ENCODE peak calls at places on chromosomes 6 and 20, in nine cellular contexts. L is spleen, U is ovary, Q is A549, Y is transverse colon, V is Peyer's patch, D is IMR-90, E is esophagus squamous epithelium, I is heart left ventricle. F is an unnamed sample.

GRCh38 chr20:50845566-50846211 is 50.8 kb downstream of the BCAS4 start:
- DNase-seq in L (no peak), U (no peak), Q (no peak), Y (no peak), V (no peak), D (no peak), E (no peak), I (no peak), F (no peak)

GRCh38 chr6:159594106-159594749 is 98.8 kb downstream of the SOD2 start:
- DNase-seq in L (no peak), U (no peak), Q (no peak), Y (no peak), V (no peak), D (peak), E (no peak), I (no peak), F (no peak)

GRCh38 chr6:109186012-109186411 is 90.7 kb downstream of the CEP57L1 start:
- DNase-seq in L (no peak), U (no peak), Q (no peak), Y (no peak), V (no peak), D (no peak), E (no peak), I (no peak), F (no peak)

GRCh38 chr20:17856024-17856564 is 112.5 kb downstream of the SNX5 start:
- DNase-seq in L (peak), U (peak), Q (no peak), Y (peak), V (peak), D (peak), E (no peak), I (no peak), F (peak)

GRCh38 chr20:22402550-22402949 is 181.8 kb downstream of the FOXA2 start:
- DNase-seq in L (no peak), U (no peak), Q (no peak), Y (no peak), V (no peak), D (no peak), E (no peak), I (no peak), F (no peak)

GRCh38 chr20:11766961-11767360 is 150.7 kb upstream of the BTBD3 start:
- DNase-seq in L (no peak), U (no peak), Q (no peak), Y (no peak), V (no peak), D (peak), E (no peak), I (no peak), F (no peak)

GRCh38 chr6:33926451-33926850 is 122.6 kb upstream of the MLN start:
- DNase-seq in L (no peak), U (no peak), Q (peak), Y (no peak), V (no peak), D (no peak), E (no peak), I (no peak), F (no peak)

GRCh38 chr6:2503816-2504494 is 246.8 kb downstream of the MYLK4 start:
- DNase-seq in L (no peak), U (no peak), Q (no peak), Y (no peak), V (no peak), D (peak), E (no peak), I (no peak), F (no peak)

GRCh38 chr20:258963-259362 is 1.4 kb downstream of the DEFB132 start:
- DNase-seq in L (no peak), U (no peak), Q (peak), Y (no peak), V (no peak), D (peak), E (no peak), I (no peak), F (no peak)

GRCh38 chr6:89976141-89977020 is 82.1 kb downstream of the GJA10 start:
- DNase-seq in L (no peak), U (no peak), Q (no peak), Y (no peak), V (no peak), D (no peak), E (no peak), I (no peak), F (no peak)

GRCh38 chr6:80341330-80341729 is 234.9 kb downstream of the BCKDHB start:
- DNase-seq in L (no peak), U (no peak), Q (no peak), Y (no peak), V (no peak), D (peak), E (no peak), I (no peak), F (no peak)
- H3K27ac ChIP-seq in L (no peak), U (no peak), Q (no peak), Y (no peak), V (no peak), D (no peak), E (no peak), I (no peak), F (no peak)

DNA sequence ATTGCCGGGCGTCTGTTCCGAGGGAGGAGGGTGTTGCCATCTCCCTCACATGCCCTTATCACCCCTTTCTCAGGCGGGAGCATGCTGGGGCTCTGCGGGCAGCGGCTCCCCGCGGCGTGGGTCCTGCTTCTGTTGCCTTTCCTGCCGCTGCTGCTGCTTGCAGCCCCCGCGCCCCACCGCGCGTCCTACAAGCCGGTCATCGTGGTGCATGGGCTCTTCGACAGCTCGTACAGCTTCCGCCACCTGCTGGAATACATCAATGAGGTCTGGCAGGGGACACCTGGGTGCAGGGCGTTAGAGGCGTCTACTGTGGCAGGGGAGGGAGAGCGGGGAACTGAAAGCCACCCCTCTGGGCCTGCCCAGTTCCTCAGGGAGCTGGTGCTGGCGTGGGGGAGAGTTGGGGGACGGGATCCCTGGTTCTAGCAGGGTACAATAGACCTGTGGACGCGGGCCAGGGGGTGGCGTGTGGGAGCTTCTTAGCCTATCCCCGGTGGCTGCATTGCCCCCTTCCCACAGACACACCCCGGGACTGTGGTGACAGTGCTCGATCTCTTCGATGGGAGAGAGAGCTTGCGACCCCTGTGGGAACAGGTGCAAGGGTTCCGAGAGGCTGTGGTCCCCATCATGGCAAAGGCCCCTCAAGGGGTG is 697 bp downstream of the PPT2 start:
- DNase-seq in L (peak), U (peak), Q (peak), Y (peak), V (peak), D (peak), E (no peak), I (peak), F (peak)
- TF ChIP-seq POLR2A in L (no peak), U (no peak), Q (no peak), Y (peak), V (no peak), D (no peak), E (no peak), I (no peak), F (no peak)

DNA sequence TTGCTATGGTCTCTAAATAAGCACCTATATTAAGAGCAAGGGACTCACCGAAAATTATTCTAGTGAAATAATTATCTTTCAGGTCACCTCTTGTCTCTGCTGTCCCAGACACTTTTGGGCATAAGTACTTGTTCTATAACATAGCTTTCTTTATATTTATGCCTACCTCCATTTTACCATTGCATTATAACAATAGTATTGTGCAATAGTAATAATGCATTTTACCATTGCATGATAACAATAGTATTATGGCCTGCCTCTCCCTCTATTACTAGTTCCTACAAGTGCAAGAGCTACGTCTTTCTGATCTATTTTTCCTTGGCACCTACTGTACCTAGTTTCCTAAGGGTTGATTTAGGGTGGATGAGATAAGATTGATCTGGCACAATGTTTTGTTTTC is 169.2 kb downstream of the PDE7B start:
- DNase-seq in L (no peak), U (no peak), Q (no peak), Y (no peak), V (no peak), D (no peak), E (no peak), I (no peak), F (no peak)
- H3K27ac ChIP-seq in L (no peak), U (no peak), Q (peak), Y (no peak), V (no peak), D (no peak), E (no peak), I (no peak), F (no peak)

GRCh38 chr6:24718449-24719124 is 367 bp downstream of the C6orf62 start:
- DNase-seq in L (no peak), U (no peak), Q (no peak), Y (no peak), V (no peak), D (no peak), E (no peak), I (no peak), F (no peak)
- TF ChIP-seq POLR2A in L (no peak), U (no peak), Q (no peak), Y (no peak), V (no peak), D (no peak), E (no peak), I (no peak), F (no peak)

DNA sequence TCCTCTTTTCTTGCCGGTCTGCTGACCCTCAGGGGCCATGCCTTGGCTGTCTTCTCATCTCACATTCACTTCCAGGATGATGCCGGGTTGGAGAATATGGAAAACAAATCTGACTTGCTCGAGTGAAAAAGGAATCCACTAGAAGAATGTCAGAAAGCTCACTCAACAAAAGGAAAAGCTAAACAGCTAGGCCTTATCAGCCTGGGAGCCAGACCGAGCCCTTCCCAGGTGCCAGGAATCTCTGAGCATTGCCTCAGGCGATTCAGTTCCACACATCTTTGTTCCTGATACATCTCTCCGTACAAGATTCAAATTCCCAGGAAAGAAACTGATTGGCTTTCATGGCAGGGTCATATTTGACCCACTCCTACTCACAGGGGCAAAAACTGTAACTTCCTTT is 9.2 kb upstream of the OSER1 start:
- DNase-seq in L (no peak), U (no peak), Q (no peak), Y (no peak), V (no peak), D (no peak), E (no peak), I (no peak), F (no peak)
- H3K27ac ChIP-seq in L (no peak), U (no peak), Q (no peak), Y (no peak), V (peak), D (no peak), E (no peak), I (peak), F (peak)

GRCh38 chr6:135180458-135181332 is at the start of gene MYB:
- DNase-seq in L (peak), U (peak), Q (peak), Y (peak), V (peak), D (peak), E (no peak), I (peak), F (peak)
- TF ChIP-seq POLR2A in L (no peak), U (no peak), Q (no peak), Y (peak), V (no peak), D (no peak), E (no peak), I (no peak), F (no peak)

DNA sequence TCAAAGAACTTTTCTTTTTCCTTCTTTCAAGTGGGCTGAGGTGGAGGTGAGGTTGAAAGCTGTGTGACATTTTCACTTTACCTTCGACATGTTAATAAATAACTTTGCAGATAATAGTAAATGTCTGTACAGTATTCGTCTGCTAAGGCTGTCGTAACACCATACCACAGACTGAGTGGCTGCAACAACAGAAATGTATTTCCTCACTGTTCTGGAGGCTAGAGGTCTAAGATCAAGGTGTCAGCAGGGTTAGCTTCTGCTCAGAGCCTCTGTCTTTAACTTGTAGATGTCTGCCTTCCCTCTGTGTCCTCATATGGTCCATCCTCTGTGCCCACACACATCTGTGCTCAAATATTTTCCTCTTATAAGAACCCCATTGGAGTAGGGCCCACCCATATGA is 14.9 kb downstream of the PHACTR2 start:
- DNase-seq in L (no peak), U (no peak), Q (no peak), Y (no peak), V (no peak), D (no peak), E (no peak), I (no peak), F (no peak)
- H3K27ac ChIP-seq in L (no peak), U (no peak), Q (no peak), Y (peak), V (no peak), D (peak), E (no peak), I (peak), F (peak)

GRCh38 chr6:12012566-12013367 is 655 bp downstream of the HIVEP1 start:
- DNase-seq in L (peak), U (peak), Q (peak), Y (peak), V (peak), D (peak), E (no peak), I (peak), F (peak)

GRCh38 chr6:12009904-12010634 is 2.0 kb upstream of the HIVEP1 start:
- DNase-seq in L (no peak), U (no peak), Q (no peak), Y (no peak), V (no peak), D (peak), E (no peak), I (peak), F (no peak)

GRCh38 chr6:12012231-12012565 is at the start of gene HIVEP1:
- DNase-seq in L (peak), U (peak), Q (no peak), Y (no peak), V (no peak), D (no peak), E (no peak), I (peak), F (peak)

GRCh38 chr6:12010635-12011275 is 1.4 kb upstream of the HIVEP1 start:
- DNase-seq in L (peak), U (peak), Q (peak), Y (peak), V (peak), D (no peak), E (peak), I (peak), F (peak)

DNA sequence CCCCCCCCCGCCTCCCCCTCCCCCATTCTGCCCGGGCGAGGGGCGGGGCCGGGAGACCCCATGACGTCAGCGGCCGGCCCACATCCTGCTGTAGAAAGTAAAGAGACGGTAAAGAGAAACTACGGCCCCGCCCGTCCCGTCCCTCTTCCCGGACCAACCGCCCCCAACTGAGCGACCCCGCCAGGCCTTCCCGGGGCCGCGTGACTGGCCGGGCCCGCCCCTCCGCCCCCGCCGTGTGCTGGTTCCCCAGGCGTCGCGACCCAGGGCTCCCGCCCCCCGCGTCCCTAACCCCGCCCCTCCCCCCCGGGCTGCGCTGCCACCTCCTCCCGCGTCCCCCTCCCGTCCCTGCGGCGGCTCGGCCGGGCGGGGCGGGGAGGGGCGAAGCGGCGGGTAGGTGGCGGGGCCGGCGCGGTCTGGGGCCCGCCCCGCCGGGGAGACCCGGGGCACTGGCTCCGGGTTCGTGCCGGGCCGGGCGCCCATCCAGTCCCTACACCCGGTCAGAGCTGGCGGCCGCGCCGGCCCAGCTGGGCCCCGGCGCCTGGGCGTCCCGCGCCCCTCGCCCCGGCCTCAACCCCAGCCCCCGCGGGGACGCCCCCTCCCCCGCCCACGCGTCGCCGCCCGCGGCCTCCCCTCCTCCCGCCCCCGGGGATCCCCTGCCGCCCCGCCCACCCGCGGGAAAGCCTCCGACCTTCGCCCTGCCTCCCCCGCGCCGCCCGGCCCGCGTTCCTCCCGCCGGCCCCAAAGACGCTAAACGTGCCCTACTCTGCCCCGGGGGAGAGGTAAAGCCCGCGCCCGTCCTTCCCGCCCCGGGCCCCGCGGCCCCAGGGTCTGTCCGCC is 618 bp upstream of the HIVEP1 start:
- DNase-seq in L (peak), U (peak), Q (peak), Y (peak), V (peak), D (peak), E (peak), I (peak), F (peak)
- TF ChIP-seq POLR2A in L (no peak), U (no peak), Q (no peak), Y (no peak), V (no peak), D (peak), E (no peak), I (no peak), F (no peak)